ENCODE peak calls at places on chromosomes 7 and 10, in four cellular contexts. K, N, L and F are unnamed samples.

GRCh38 chr7:101538596-101539459 is 90.3 kb downstream of the MYL10 start:
- DNase-seq in N (peak), K (peak), L (peak), F (peak)

GRCh38 chr7:16004661-16005060 is 318.2 kb upstream of the MEOX2 start:
- DNase-seq in N (no peak), K (no peak), L (no peak), F (no peak)

GRCh38 chr10:62005687-62006086 is 104.2 kb downstream of the ARID5B start:
- DNase-seq in L (no peak), N (no peak), K (no peak), F (no peak)

GRCh38 chr10:130737622-130738021 is 573.9 kb downstream of the TCERG1L start:
- DNase-seq in L (no peak), N (peak), K (peak), F (no peak)

GRCh38 chr10:34781709-34782108 is 33.4 kb downstream of the PARD3 start:
- DNase-seq in N (no peak), K (no peak), L (no peak), F (no peak)

GRCh38 chr7:43108255-43109011 is 4.0 kb upstream of the HECW1 start:
- DNase-seq in L (peak), K (peak), N (peak), F (peak)

GRCh38 chr7:69411466-69411865 is 186.8 kb upstream of the AUTS2 start:
- DNase-seq in K (no peak), N (no peak), L (no peak), F (no peak)

GRCh38 chr10:78759448-78760120 is 309.2 kb upstream of the ZMIZ1 start:
- DNase-seq in L (no peak), N (no peak), K (no peak), F (no peak)

GRCh38 chr7:381211-382117 is 91.5 kb downstream of the FOXL3 start:
- DNase-seq in L (no peak), K (peak), N (no peak), F (no peak)

GRCh38 chr10:4181075-4181474 is 396.1 kb upstream of the KLF6 start:
- DNase-seq in L (no peak), N (no peak), K (no peak), F (no peak)

GRCh38 chr7:139871276-139871675 is 42.2 kb downstream of the TBXAS1 start:
- DNase-seq in L (no peak), N (no peak), K (no peak), F (no peak)

GRCh38 chr10:86203162-86203905 is 163.3 kb downstream of the GRID1 start:
- DNase-seq in L (peak), N (peak), K (no peak), F (peak)

GRCh38 chr7:80991654-80992053 is 72.8 kb upstream of the SEMA3C start:
- DNase-seq in N (no peak), K (no peak), L (no peak), F (no peak)

GRCh38 chr7:127347567-127348246 is 44.8 kb downstream of the ZNF800 start:
- DNase-seq in K (peak), L (no peak), N (peak), F (peak)

GRCh38 chr7:13198036-13198435 is 510.6 kb downstream of the ARL4A start:
- DNase-seq in K (no peak), L (no peak), N (no peak), F (no peak)

GRCh38 chr10:43128331-43128730 is 9.9 kb upstream of the CSGALNACT2 start:
- DNase-seq in L (no peak), K (no peak), N (no peak), F (no peak)

GRCh38 chr10:93376372-93377296 is 105.5 kb downstream of the MYOF start:
- DNase-seq in K (no peak), L (peak), N (peak), F (peak)

GRCh38 chr10:3071405-3072198 is 4.3 kb downstream of the PFKP start:
- DNase-seq in L (no peak), K (no peak), N (no peak), F (no peak)

GRCh38 chr10:117439243-117439912 is 64.1 kb upstream of the PDZD8 start:
- DNase-seq in L (no peak), N (no peak), K (no peak), F (no peak)

GRCh38 chr7:6422095-6422494 is 25.7 kb downstream of the DAGLB start:
- DNase-seq in L (no peak), N (no peak), K (no peak), F (no peak)

GRCh38 chr7:44983742-44984477 is 5.1 kb upstream of the MYO1G start:
- DNase-seq in N (no peak), K (no peak), L (no peak), F (no peak)

GRCh38 chr10:72260588-72261322 is 13.0 kb upstream of the DDIT4 start:
- DNase-seq in N (peak), L (peak), K (peak), F (peak)
- TF ChIP-seq CTCF in N (no peak), L (peak), K (no peak), F (peak)

DNA sequence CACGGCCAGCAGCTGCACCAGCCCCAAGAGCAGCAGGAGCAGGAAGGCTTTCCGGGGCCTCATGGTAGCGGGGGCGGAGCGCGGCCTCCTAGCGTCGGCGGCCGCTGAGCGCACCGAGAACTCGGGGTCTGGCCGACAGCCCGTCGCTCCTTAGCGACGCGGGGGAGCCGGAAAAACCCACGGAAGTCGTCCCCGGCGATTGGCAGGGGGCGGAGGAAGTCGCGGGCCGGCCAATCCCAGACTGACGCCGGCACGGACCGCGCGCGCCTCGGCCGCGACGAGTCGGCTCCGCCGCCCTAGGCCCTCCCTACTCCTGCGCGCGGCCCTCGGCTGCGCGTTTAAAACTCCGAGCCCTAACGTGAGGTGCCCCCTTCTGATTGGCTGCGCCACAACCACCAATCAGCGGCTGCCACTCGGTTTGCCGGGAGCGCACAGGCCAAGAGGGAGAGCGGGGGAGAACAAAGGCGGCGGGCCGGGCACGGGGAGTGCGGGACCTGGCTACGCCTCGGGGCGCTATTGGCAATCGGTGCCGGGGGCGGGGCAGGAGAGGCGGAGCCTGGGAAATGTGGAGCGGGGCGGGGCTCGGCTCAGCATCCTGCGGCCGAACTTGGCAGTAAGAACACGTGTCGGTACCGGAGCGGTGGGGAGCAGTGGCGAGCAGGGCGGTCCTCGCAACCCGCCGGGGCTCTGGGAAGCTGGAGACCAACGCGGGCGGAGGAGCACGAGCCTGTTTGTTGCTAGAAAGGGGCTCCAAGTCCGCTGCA is at the start of gene PDIA4:
- DNase-seq in L (peak), K (peak), N (peak), F (peak)
- TF ChIP-seq CTCF in L (no peak), K (peak), N (no peak), F (peak)

GRCh38 chr7:109476409-109476808 is 906.7 kb downstream of the DNAJB9 start:
- DNase-seq in N (no peak), K (no peak), L (no peak), F (no peak)

DNA sequence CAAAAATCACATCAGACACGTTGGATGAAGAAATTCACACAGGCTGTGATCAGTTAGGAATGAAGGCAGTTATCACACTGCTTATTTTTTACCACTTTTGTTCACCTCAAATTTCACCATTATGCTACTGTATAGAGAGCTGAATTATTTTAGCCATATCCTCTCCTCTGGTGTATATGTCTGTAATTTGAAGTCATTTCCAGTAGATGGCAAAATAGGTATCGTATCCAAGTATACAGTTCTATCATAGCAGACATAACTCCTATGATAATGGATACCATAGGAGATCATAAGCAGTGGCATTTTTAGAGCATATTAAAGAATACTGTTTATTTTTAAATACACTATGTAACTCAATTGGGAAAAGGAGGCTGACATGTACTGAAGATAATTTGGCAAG is 909.7 kb downstream of the DNAJB9 start:
- DNase-seq in K (no peak), L (no peak), N (no peak), F (no peak)
- TF ChIP-seq CTCF in K (no peak), L (peak), N (peak), F (no peak)

GRCh38 chr7:138865843-138866242 is 67.8 kb upstream of the ATP6V0A4 start:
- DNase-seq in K (no peak), N (no peak), L (peak), F (peak)
- TF ChIP-seq CTCF in K (no peak), N (no peak), L (peak), F (peak)

GRCh38 chr10:101029520-101030309 is 1.2 kb downstream of the PDZD7 start:
- DNase-seq in N (no peak), L (no peak), K (no peak), F (no peak)
- TF ChIP-seq CTCF in N (no peak), L (no peak), K (no peak), F (no peak)

GRCh38 chr10:114437456-114438292 is 33.4 kb upstream of the AFAP1L2 start:
- DNase-seq in N (peak), K (no peak), L (peak), F (peak)
- TF ChIP-seq CTCF in N (peak), K (peak), L (peak), F (no peak)

DNA sequence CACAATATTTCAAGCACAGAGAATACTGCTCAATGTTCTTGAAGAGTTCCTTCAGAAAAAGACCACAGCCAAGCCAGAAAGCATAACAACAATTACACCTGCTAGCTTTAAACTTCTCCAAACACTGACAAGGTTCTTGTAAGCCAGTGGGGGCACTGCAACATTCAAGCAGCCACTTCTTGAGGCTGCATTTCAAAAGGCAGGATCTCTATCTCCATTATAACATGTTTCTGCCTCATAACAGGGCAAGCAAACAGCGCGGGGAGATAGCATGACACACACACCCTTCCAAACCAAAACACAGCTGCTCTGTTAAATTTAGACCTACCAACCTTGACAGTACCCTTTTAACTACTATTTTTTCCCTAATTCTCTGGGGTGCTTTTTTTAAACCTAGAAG is 30.8 kb downstream of the CHCHD3 start:
- DNase-seq in N (peak), L (peak), K (no peak), F (peak)
- TF ChIP-seq CTCF in N (peak), L (peak), K (peak), F (peak)